ENCODE peak calls at places on chromosomes 5 and 9, in seven cellular contexts. M, E, W, C, L, N and O are unnamed samples. For H3K4me1, the result is how much of the 10 kb centered on the place peaks cover.

GRCh38 chr5:23457780-23458179 is 49.6 kb upstream of the PRDM9 start:
- DNase-seq in N (no peak), L (no peak), W (no peak), E (no peak), C (no peak), M (no peak), O (no peak)

GRCh38 chr9:95023217-95024003 is 294.1 kb downstream of the FANCC start:
- DNase-seq in L (no peak), C (peak), N (no peak), W (no peak), M (peak), E (no peak), O (peak)

GRCh38 chr9:95422650-95423049 is 94.1 kb downstream of the PTCH1 start:
- DNase-seq in E (no peak), N (no peak), W (no peak), L (no peak), C (no peak), M (no peak), O (no peak)

GRCh38 chr9:135504262-135505229 is 4.1 kb downstream of the MRPS2 start:
- DNase-seq in C (peak), N (peak), E (peak), L (peak), M (peak), W (no peak), O (peak)

GRCh38 chr5:135163391-135163790 is 129.4 kb upstream of the PITX1 start:
- DNase-seq in C (no peak), M (no peak), N (no peak), E (no peak), L (no peak), W (no peak), O (no peak)

GRCh38 chr9:134381671-134382505 is 55.6 kb downstream of the RXRA start:
- DNase-seq in E (no peak), M (no peak), C (peak), N (no peak), L (peak), W (no peak), O (no peak)

GRCh38 chr5:88676637-88677481 is 206.1 kb downstream of the MEF2C start:
- DNase-seq in C (no peak), E (no peak), W (no peak), L (no peak), M (no peak), N (no peak), O (no peak)

GRCh38 chr9:131282688-131283422 is 6.5 kb upstream of the FAM78A start:
- DNase-seq in C (peak), N (no peak), M (no peak), W (no peak), L (no peak), E (no peak), O (peak)

GRCh38 chr5:173020643-173021042 is 35.5 kb upstream of the CREBRF start:
- DNase-seq in N (peak), C (peak), W (no peak), M (no peak), L (no peak), E (no peak), O (no peak)

GRCh38 chr5:5678909-5679308 is 256.4 kb downstream of the ICE1 start:
- DNase-seq in L (peak), N (no peak), E (no peak), W (no peak), M (no peak), C (peak), O (peak)

GRCh38 chr9:132519033-132519432 is 63.4 kb upstream of the BARHL1 start:
- DNase-seq in M (no peak), L (no peak), C (no peak), E (no peak), W (no peak), N (no peak), O (no peak)

GRCh38 chr5:165119175-165119574 is 1613.8 kb downstream of the MAT2B start:
- DNase-seq in C (no peak), E (no peak), M (no peak), L (no peak), W (no peak), N (no peak), O (no peak)

GRCh38 chr9:2824564-2824963 is 19.3 kb downstream of the PUM3 start:
- DNase-seq in C (no peak), M (no peak), E (no peak), N (no peak), W (no peak), L (no peak), O (no peak)

GRCh38 chr5:81482595-81482994 is 88.7 kb upstream of the ACOT12 start:
- DNase-seq in E (no peak), L (no peak), C (no peak), N (no peak), M (no peak), W (no peak), O (no peak)

GRCh38 chr5:85896499-85896898 is 721.2 kb upstream of the COX7C start:
- DNase-seq in L (no peak), C (no peak), W (no peak), N (no peak), E (no peak), M (no peak), O (no peak)

GRCh38 chr9:115595951-115596742 is 478.2 kb upstream of the TNC start:
- DNase-seq in M (no peak), E (peak), C (no peak), W (no peak), N (no peak), L (no peak), O (no peak)

GRCh38 chr9:33354651-33355211 is 47.6 kb downstream of the AQP7 start:
- DNase-seq in E (no peak), L (no peak), N (no peak), M (no peak), W (no peak), C (no peak), O (no peak)

GRCh38 chr9:21770877-21771560 is 31.4 kb upstream of the MTAP start:
- DNase-seq in N (no peak), E (no peak), L (no peak), C (no peak), M (no peak), W (no peak), O (no peak)

GRCh38 chr9:93247892-93248291 is 64.0 kb downstream of the WNK2 start:
- DNase-seq in C (no peak), N (no peak), L (no peak), M (no peak), W (no peak), E (no peak), O (no peak)

GRCh38 chr5:154087260-154087659 is 48.5 kb downstream of the MFAP3 start:
- DNase-seq in N (no peak), C (no peak), L (no peak), M (no peak), W (no peak), E (no peak), O (no peak)

DNA sequence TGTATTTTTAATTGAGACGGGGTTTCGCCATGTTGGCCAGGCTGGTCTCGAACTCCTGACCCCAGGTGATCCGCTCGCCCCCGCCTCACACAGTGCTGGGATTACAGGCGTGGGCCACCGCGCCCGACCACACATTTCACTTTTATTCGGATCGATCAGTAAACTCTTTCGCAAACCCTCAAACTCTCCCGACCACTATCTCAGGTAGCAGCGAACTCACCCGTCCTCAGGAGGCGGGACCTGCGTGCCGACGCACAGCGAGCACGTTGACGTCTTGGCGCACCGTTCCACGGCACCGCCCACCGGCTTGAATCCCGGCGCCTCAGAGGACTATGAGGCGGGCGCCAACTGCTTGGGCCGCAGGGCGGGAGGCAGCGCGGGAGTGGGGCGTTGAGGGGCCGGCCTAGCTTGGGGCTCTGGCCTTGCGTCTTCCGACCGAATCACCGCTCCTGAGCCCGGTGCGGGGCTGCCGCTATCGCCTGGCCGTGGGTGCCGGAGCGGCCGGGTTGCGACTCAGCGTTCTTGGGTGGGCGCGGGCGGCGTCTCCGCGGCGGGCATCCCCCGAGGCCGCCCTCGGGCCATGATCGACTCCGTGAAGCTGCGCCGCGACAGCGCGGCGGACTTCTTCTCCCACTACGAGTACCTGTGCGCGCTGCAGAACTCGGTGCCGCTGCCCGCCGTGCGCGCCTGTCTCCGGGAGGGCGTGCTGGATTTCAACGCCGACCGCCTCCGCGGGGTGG is at the start of gene CEP78:
- DNase-seq in N (peak), C (peak), W (peak), M (peak), E (peak), L (peak), O (peak)
- TF ChIP-seq POLR2A in N (peak), C (no peak), W (peak), M (peak), E (no peak), L (peak), O (no peak)

DNA sequence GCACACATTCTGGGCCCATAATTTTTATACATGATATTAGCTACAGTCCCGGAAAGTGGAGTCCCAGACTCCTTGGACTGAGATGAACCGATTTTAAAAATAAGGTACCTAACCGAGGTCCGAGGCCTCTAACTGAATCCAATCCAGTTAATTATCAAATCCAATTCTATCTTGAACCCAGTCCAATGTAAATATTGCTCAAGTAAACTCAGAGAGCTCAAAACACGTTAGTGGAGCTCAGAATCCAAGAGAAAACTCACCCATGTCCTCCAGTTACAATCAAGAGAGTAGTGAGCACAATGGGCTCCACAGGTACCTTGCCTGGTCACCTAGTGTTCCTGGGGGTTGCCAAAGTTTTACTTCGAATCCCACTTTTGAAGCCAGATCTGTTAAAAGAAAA is 37.9 kb upstream of the DIRAS2 start:
- DNase-seq in L (no peak), N (no peak), W (no peak), E (no peak), C (no peak), M (no peak), O (no peak)
- H3K4me3 ChIP-seq in L (no peak), N (no peak), W (no peak), E (no peak), C (no peak), M (no peak), O (no peak)

GRCh38 chr5:17227868-17228267 is 10.4 kb downstream of the BASP1 start:
- DNase-seq in W (no peak), L (no peak), M (no peak), E (no peak), C (no peak), N (no peak), O (no peak)
- H3K4me1 ChIP-seq in W (under half), L (under half), M (half or more), E (under half), C (under half), N (under half), O (under half)

DNA sequence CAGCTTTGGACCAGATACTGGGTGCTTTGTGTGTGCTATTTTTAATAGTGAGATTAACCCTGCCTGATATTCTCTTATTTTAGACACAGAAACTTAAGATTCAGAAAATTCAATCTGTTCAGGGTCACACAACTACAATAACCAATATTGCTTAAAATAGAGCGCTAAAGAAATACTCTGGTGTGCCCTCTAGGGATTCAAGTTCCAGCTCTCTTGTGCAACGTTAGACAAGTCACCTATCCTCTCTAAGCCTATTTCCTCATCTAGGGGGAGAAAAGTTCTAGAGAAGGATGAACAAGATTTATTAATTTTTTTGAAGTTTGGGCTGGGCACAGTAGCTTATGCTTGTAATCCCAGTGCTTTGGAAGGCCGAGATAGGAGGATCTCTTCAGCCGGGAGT is 2.1 kb upstream of the SCAI start:
- DNase-seq in C (no peak), N (no peak), L (no peak), M (no peak), W (no peak), E (no peak), O (no peak)
- TF ChIP-seq POLR2A in C (no peak), N (no peak), L (no peak), M (no peak), W (no peak), E (no peak), O (no peak)